ENCODE peak calls at places on chromosomes 4 and X, in six cellular contexts. N is GM12865, S is bronchial epithelial cell, L is tibial artery, J is Caco-2, I is epithelial cell of proximal tubule. R is an unnamed sample.

GRCh38 chrX:20029728-20030127 is 38.9 kb upstream of the BCLAF3 start:
- DNase-seq in J (peak), S (peak), I (peak), L (no peak), N (peak), R (no peak)

GRCh38 chrX:74461384-74461783 is 40.1 kb downstream of the SLC16A2 start:
- DNase-seq in J (no peak), L (no peak), S (no peak), N (no peak), I (no peak), R (no peak)

GRCh38 chr4:92864176-92864575 is 560.4 kb downstream of the GRID2 start:
- DNase-seq in L (no peak), N (no peak), I (no peak), S (no peak), J (no peak), R (no peak)

GRCh38 chr4:120517966-120518365 is 404.6 kb downstream of the PRDM5 start:
- DNase-seq in S (peak), L (peak), N (peak), J (no peak), I (no peak), R (peak)

GRCh38 chr4:4455199-4455865 is 68.4 kb downstream of the NSG1 start:
- DNase-seq in S (no peak), J (no peak), I (no peak), N (peak), L (no peak), R (no peak)

GRCh38 chrX:151973851-151974335 is 583 bp downstream of the GABRE start:
- DNase-seq in L (peak), J (no peak), N (no peak), S (peak), I (no peak), R (no peak)

GRCh38 chrX:10938371-10938982 is 172.7 kb upstream of the HCCS start:
- DNase-seq in J (no peak), S (no peak), I (no peak), N (no peak), L (no peak), R (no peak)

GRCh38 chr4:16875487-16875886 is 23.0 kb downstream of the LDB2 start:
- DNase-seq in S (no peak), I (no peak), L (no peak), J (no peak), N (no peak), R (peak)

GRCh38 chrX:48918644-48919340 is at the start of gene PIM2:
- DNase-seq in I (peak), L (peak), S (peak), N (peak), J (peak), R (peak)

GRCh38 chrX:46551494-46552128 is 6.4 kb upstream of the ZNF674 start:
- DNase-seq in S (no peak), N (no peak), I (no peak), J (no peak), L (no peak), R (peak)

GRCh38 chrX:119943185-119943988 is at the start of gene NKAP:
- DNase-seq in L (peak), J (peak), I (peak), N (peak), S (peak), R (peak)

GRCh38 chr4:169152899-169153298 is 117.9 kb downstream of the SH3RF1 start:
- DNase-seq in L (no peak), S (no peak), J (no peak), N (no peak), I (no peak), R (no peak)

GRCh38 chr4:1590244-1590643 is 93.9 kb downstream of the FAM53A start:
- DNase-seq in I (no peak), N (no peak), J (no peak), L (no peak), S (no peak), R (no peak)

GRCh38 chr4:161850631-161851030 is 313.2 kb downstream of the FSTL5 start:
- DNase-seq in L (no peak), S (no peak), J (no peak), I (no peak), N (no peak), R (no peak)

GRCh38 chrX:145817666-145818521 is at the start of gene SLITRK2:
- DNase-seq in L (no peak), N (no peak), S (no peak), I (no peak), J (no peak), R (no peak)

GRCh38 chr4:36348403-36348938 is 67.1 kb downstream of the DTHD1 start:
- DNase-seq in S (no peak), J (no peak), I (peak), N (peak), L (no peak), R (no peak)

GRCh38 chrX:102042706-102043325 is 82.7 kb upstream of the TCEAL2 start:
- DNase-seq in N (no peak), S (peak), L (no peak), I (no peak), J (no peak), R (no peak)

GRCh38 chrX:66012094-66012534 is 27.8 kb downstream of the VSIG4 start:
- DNase-seq in S (peak), N (peak), L (no peak), J (no peak), I (no peak), R (no peak)

GRCh38 chrX:115289465-115289864 is at the start of gene LUZP4:
- DNase-seq in S (no peak), I (no peak), L (no peak), N (no peak), J (no peak), R (no peak)

GRCh38 chr4:33407496-33407895 is 2687.3 kb downstream of the PCDH7 start:
- DNase-seq in N (no peak), S (peak), J (no peak), I (no peak), L (no peak), R (no peak)

GRCh38 chr4:158006973-158007372 is 165.9 kb downstream of the GASK1B start:
- DNase-seq in N (no peak), S (no peak), L (no peak), J (no peak), I (no peak), R (peak)

GRCh38 chrX:134244043-134244442 is 7.1 kb downstream of the CCDC160 start:
- DNase-seq in S (peak), N (no peak), L (no peak), I (no peak), J (no peak), R (peak)

GRCh38 chrX:148530464-148531077 is 30.2 kb downstream of the AFF2 start:
- DNase-seq in N (peak), I (no peak), L (no peak), J (no peak), S (peak), R (peak)

GRCh38 chr4:3858765-3859388 is 92.7 kb downstream of the ADRA2C start:
- DNase-seq in I (no peak), J (no peak), L (no peak), S (no peak), N (no peak), R (no peak)

GRCh38 chrX:12791253-12792228 is at the start of gene PRPS2:
- DNase-seq in L (peak), S (peak), N (peak), J (peak), I (no peak), R (peak)

GRCh38 chr4:188989371-188989770 is 850.1 kb downstream of the TRIML1 start:
- DNase-seq in J (no peak), N (no peak), S (peak), L (no peak), I (peak), R (no peak)

GRCh38 chr4:170979736-170980135 is 833.5 kb upstream of the GALNTL6 start:
- DNase-seq in S (no peak), I (no peak), L (no peak), N (no peak), J (no peak), R (no peak)

GRCh38 chr4:173231916-173232315 is 63.3 kb downstream of the GALNT7 start:
- DNase-seq in I (no peak), S (peak), N (peak), J (no peak), L (no peak), R (peak)
- TF ChIP-seq CTCF in I (peak), S (peak), N (peak), J (no peak), L (peak), R (peak)

DNA sequence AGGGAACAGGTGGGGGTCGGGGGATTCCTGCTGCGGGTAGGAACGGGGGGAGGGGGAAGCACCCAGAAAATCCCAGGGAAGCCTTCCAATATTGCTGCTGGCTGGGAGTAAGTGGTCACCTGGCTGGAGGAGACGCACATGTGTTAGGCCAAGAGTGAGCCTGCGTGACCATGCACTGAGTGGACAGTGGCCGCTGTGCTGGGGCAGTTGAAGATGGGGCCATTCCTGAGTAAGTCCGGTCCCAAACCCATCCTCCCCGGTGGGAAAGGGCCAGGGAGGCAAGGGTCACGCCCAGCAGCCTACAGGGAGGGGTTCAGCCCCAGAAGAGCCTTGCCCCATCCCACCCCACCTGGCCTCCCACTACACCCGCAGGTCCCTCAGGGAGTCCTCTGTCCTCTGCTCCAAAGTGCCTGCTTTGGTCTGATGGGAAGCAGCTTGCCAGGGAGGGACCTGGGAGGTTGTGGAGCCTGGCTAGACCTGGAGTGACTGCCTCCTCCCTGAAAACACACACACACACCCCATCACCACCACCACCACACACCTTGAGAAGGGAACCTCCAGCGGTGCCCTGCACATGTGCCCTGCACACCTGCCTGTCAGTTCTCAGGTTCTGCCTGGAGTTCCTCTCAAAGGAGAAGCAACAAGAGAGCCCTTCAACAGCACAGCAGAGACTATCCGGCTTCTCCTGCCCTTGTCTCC is 6.1 kb downstream of the L1CAM start:
- DNase-seq in L (no peak), S (no peak), I (no peak), N (no peak), J (no peak), R (no peak)
- H3K4me3 ChIP-seq in L (no peak), S (no peak), I (no peak), N (no peak), J (no peak), R (no peak)

GRCh38 chr4:164748375-164748774 is 5.6 kb upstream of the SMIM31 start:
- DNase-seq in J (no peak), S (peak), I (no peak), L (no peak), N (no peak), R (peak)
- TF ChIP-seq CTCF in J (peak), S (peak), I (peak), L (peak), N (no peak), R (peak)

GRCh38 chrX:153999359-154000037 is 20.2 kb downstream of the IRAK1 start:
- DNase-seq in N (no peak), S (no peak), I (no peak), J (no peak), L (no peak), R (no peak)
- H3K4me3 ChIP-seq in N (no peak), S (peak), I (no peak), J (no peak), L (no peak), R (no peak)

GRCh38 chrX:24990585-24990984 is 25.2 kb downstream of the ARX start:
- DNase-seq in L (no peak), I (no peak), J (no peak), N (no peak), S (no peak), R (no peak)
- TF ChIP-seq CTCF in L (no peak), I (no peak), J (no peak), N (no peak), S (no peak), R (no peak)

GRCh38 chr4:137125011-137125410 is 407.3 kb downstream of the PCDH18 start:
- DNase-seq in J (no peak), N (no peak), I (no peak), L (peak), S (no peak), R (peak)
- H3K4me3 ChIP-seq in J (no peak), N (no peak), I (peak), L (peak), S (no peak), R (peak)

GRCh38 chr4:119300388-119301131 is 21.4 kb downstream of the FABP2 start:
- DNase-seq in S (peak), N (peak), I (peak), J (peak), L (peak), R (peak)
- TF ChIP-seq CTCF in S (peak), N (no peak), I (peak), J (peak), L (no peak), R (peak)